ENCODE peak calls at places on chromosome 14, in four cellular contexts. I is mesothelial cell of epicardium; R is CD8-positive, alpha-beta T cell; C is mammary epithelial cell. S is an unnamed sample.

GRCh38 chr14:48693793-48694192 is 892.4 kb downstream of the RPS29 start:
- DNase-seq in I (no peak), C (no peak), R (no peak), S (no peak)

GRCh38 chr14:52029881-52030280 is 39.0 kb downstream of the NID2 start:
- DNase-seq in I (no peak), R (no peak), C (no peak), S (no peak)

GRCh38 chr14:102088012-102088792 is 1.4 kb upstream of the HSP90AA1 start:
- DNase-seq in I (no peak), C (peak), R (peak), S (peak)

GRCh38 chr14:43795600-43796228 is 711.4 kb downstream of the FSCB start:
- DNase-seq in R (no peak), I (no peak), C (no peak), S (no peak)

GRCh38 chr14:51341338-51341737 is 101.3 kb downstream of the TMX1 start:
- DNase-seq in C (peak), R (no peak), I (no peak), S (no peak)

GRCh38 chr14:79781882-79782281 is 429.4 kb downstream of the DIO2 start:
- DNase-seq in R (no peak), I (no peak), C (no peak), S (no peak)

GRCh38 chr14:87566986-87567385 is 426.0 kb downstream of the GALC start:
- DNase-seq in I (no peak), R (no peak), C (no peak), S (no peak)

GRCh38 chr14:99258341-99258781 is 13.6 kb downstream of the BCL11B start:
- DNase-seq in I (no peak), C (no peak), R (no peak), S (no peak)

GRCh38 chr14:28142400-28143015 is 624.1 kb upstream of the FOXG1 start:
- DNase-seq in C (no peak), R (no peak), I (no peak), S (no peak)

GRCh38 chr14:77314043-77314442 is 6.6 kb downstream of the POMT2 start:
- DNase-seq in R (no peak), C (peak), I (no peak), S (no peak)

GRCh38 chr14:47674546-47675238 is 713 bp downstream of the MDGA2 start:
- DNase-seq in C (no peak), R (no peak), I (no peak), S (peak)

GRCh38 chr14:44896275-44897040 is 65.3 kb downstream of the KLHL28 start:
- DNase-seq in R (no peak), I (no peak), C (no peak), S (no peak)

GRCh38 chr14:94612174-94612573 is at the start of gene SERPINA3:
- DNase-seq in C (peak), R (no peak), I (no peak), S (no peak)

GRCh38 chr14:88617479-88617878 is 54.6 kb downstream of the ZC3H14 start:
- DNase-seq in R (no peak), C (no peak), I (no peak), S (no peak)

GRCh38 chr14:60153996-60154395 is 11.2 kb downstream of the DHRS7 start:
- DNase-seq in I (no peak), R (no peak), C (no peak), S (no peak)

GRCh38 chr14:54570651-54571415 is 3.9 kb downstream of the SAMD4A start:
- DNase-seq in R (no peak), I (no peak), C (peak), S (no peak)

GRCh38 chr14:70808402-70809237 is 693 bp downstream of the MAP3K9 start:
- DNase-seq in C (peak), R (peak), I (peak), S (peak)

GRCh38 chr14:104395276-104395675 is 184.3 kb upstream of the C14orf180 start:
- DNase-seq in I (no peak), R (no peak), C (no peak), S (no peak)

GRCh38 chr14:83798421-83798820 is 1731.5 kb upstream of the FLRT2 start:
- DNase-seq in C (no peak), R (no peak), I (no peak), S (no peak)

GRCh38 chr14:39417014-39417413 is 15.2 kb downstream of the FBXO33 start:
- DNase-seq in R (no peak), C (peak), I (no peak), S (no peak)
- TF ChIP-seq CTCF in R (no peak), C (peak), I (no peak), S (no peak)

GRCh38 chr14:68789002-68789797 is 3.7 kb downstream of the ZFP36L1 start:
- DNase-seq in R (peak), C (peak), I (peak), S (peak)
- TF ChIP-seq CTCF in R (peak), C (peak), I (peak), S (peak)

DNA sequence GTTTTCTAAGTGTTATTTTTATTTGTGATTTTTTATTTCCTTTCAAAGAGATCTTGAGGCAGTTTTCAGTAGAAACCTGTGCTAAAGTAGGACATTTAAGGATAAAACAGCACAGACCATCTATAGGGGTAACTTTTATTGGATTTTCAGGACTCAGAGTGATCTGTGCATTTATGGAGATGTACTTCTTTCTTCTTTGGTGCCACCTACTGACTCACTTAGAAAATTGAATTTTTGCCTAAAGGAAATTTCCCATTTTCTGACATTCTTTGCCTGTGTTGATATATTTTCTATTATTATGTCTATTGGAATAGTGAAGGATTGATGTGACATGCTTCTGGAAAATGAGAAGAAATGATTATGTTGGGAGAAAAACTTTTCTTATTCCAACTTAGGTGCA is 113.0 kb downstream of the UNC79 start:
- DNase-seq in I (no peak), C (peak), R (no peak), S (no peak)
- TF ChIP-seq CTCF in I (no peak), C (peak), R (no peak), S (peak)

GRCh38 chr14:74896400-74896799 is 14.7 kb downstream of the DLST start:
- DNase-seq in C (no peak), R (no peak), I (no peak), S (no peak)

GRCh38 chr14:74892745-74893144 is 11.0 kb downstream of the DLST start:
- DNase-seq in I (no peak), C (no peak), R (no peak), S (no peak)

GRCh38 chr14:74890262-74890661 is 8.5 kb downstream of the DLST start:
- DNase-seq in R (no peak), I (no peak), C (no peak), S (no peak)

GRCh38 chr14:74891870-74892269 is 10.2 kb downstream of the DLST start:
- DNase-seq in R (no peak), C (no peak), I (no peak), S (no peak)

DNA sequence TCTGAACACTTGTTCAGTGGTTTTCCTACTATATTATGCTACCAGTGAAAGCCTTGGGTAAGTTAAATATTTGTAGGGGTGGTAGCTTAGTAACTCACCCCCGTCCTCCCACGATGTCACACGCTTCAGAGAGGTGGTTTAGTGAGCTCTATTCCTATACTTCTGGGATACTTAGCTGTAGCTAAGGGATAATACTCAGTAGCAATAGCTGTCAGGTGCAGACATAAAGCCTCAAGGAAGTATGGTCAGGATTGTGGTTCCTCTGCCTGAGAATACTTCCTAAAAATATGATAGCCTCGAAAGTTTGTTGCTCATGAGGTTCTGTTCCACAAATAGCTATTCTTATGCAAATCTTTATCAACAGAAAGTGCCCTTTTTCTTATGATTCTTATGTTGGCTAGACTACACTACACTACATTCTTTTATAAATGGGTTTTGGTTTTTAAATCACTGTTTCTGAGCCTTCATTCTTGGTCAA is 11.9 kb downstream of the DLST start:
- DNase-seq in C (no peak), I (no peak), R (no peak), S (no peak)
- TF ChIP-seq CTCF in C (no peak), I (no peak), R (no peak), S (no peak)

GRCh38 chr14:72850360-72850759 is 43.5 kb downstream of the DPF3 start:
- DNase-seq in R (no peak), C (no peak), I (no peak), S (no peak)
- TF ChIP-seq CTCF in R (no peak), C (no peak), I (no peak), S (no peak)

GRCh38 chr14:106436310-106436905 is 910.0 kb downstream of the TMEM121 start:
- DNase-seq in I (no peak), C (no peak), R (peak), S (no peak)
- TF ChIP-seq CTCF in I (peak), C (peak), R (no peak), S (no peak)

DNA sequence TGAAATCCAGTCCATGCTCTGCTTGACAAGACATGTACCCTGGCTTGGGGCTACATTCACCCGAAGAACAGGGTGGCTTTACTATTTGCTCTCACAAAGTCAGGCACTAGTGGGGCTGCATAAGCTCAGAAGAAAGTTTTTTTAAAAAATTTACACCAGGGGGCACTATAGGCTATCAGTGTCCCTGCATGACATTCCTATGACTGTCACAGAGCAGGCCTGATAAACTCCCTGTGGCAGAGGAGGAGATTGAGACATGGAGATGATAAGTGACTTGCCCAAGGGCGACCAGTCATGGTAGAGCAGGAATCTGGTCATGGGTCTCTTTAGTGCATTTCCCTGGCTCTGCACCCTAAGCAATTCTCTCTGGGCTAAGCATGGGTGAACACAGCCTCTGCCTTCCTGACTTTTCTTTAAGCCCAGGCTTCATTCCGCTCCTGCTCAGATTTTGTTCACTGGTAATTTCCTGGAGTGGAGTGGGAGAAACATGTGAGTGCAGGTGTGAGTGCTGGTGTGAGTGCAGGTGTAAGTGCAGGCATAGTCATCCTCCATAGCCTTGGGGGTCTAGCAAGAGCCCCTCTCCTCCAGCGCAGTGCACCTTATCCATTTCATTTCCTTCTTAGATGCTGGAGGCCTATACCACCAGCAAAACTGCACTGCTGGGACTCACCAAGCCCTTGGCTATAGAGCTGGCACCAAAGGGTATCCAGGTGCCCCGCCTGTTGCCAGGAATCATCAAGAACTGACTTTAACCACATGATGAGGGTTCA is 91.6 kb downstream of the DHRS2 start:
- DNase-seq in R (no peak), C (peak), I (no peak), S (no peak)
- TF ChIP-seq CTCF in R (no peak), C (peak), I (no peak), S (peak)

GRCh38 chr14:20343855-20344205 is 395 bp downstream of the PARP2 start:
- DNase-seq in I (no peak), R (no peak), C (no peak), S (no peak)
- TF ChIP-seq CTCF in I (no peak), R (peak), C (no peak), S (no peak)

GRCh38 chr14:23362200-23362599 is 2.8 kb downstream of the EFS start:
- DNase-seq in R (no peak), C (no peak), I (no peak), S (no peak)
- TF ChIP-seq CTCF in R (no peak), C (peak), I (no peak), S (peak)